ENCODE peak calls at places on chromosomes 5 and 9, in eight cellular contexts. H is H54; O is CD4-positive, alpha-beta T cell; K is T-helper 9 cell; T is ELR; Y is EL; Z is left lung; V is HS-27A. G is an unnamed sample.

GRCh38 chr9:130689937-130690700 is 3.5 kb upstream of the EXOSC2 start:
- DNase-seq in K (no peak), H (peak; percentile 12), V (no peak), Y (peak; percentile 97), O (no peak), Z (no peak), T (peak; percentile 98), G (peak; percentile 78)

GRCh38 chr5:10891193-10891592 is 130.2 kb upstream of the DAP start:
- DNase-seq in K (no peak), V (no peak), H (no peak), T (peak; percentile 75), O (no peak), Y (no peak), Z (no peak), G (no peak)

GRCh38 chr9:137161558-137162483 is 8.0 kb downstream of the LRRC26 start:
- DNase-seq in K (no peak), Z (no peak), V (no peak), H (no peak), O (no peak), T (no peak), Y (no peak), G (no peak)

GRCh38 chr5:181099453-181100086 is 31.4 kb downstream of the OR2V1 start:
- DNase-seq in T (no peak), O (no peak), Z (no peak), V (no peak), H (no peak), Y (no peak), K (no peak), G (peak; percentile 38)

GRCh38 chr9:124190761-124191160 is 67.0 kb upstream of the NEK6 start:
- DNase-seq in T (no peak), Y (no peak), O (no peak), Z (no peak), H (no peak), K (no peak), V (no peak), G (no peak)

GRCh38 chr9:76787677-76788076 is 23.4 kb downstream of the PCA3 start:
- DNase-seq in V (no peak), K (no peak), O (no peak), T (no peak), Y (no peak), Z (no peak), H (no peak), G (no peak)

GRCh38 chr9:121700165-121700830 is 48.9 kb downstream of the DAB2IP start:
- DNase-seq in V (no peak), K (no peak), Y (peak; percentile 58), H (peak; percentile 92), Z (peak; percentile 87), O (no peak), T (peak; percentile 66), G (no peak)

GRCh38 chr9:84759300-84759750 is 89.8 kb downstream of the NTRK2 start:
- DNase-seq in K (no peak), O (no peak), V (no peak), Z (no peak), Y (no peak), H (no peak), T (no peak), G (no peak)

GRCh38 chr9:113185271-113185670 is 34.5 kb downstream of the SLC31A2 start:
- DNase-seq in V (no peak), T (no peak), O (no peak), Z (no peak), H (no peak), Y (no peak), K (no peak), G (no peak)

GRCh38 chr5:43017438-43017820 is 22.7 kb downstream of the ANXA2R start:
- DNase-seq in K (no peak), T (peak; percentile 66), H (no peak), Z (peak; percentile 60), O (peak; percentile 32), V (no peak), Y (peak; percentile 51), G (no peak)

GRCh38 chr5:162209005-162209605 is 141.5 kb downstream of the GABRG2 start:
- DNase-seq in K (no peak), H (peak; percentile 14), Y (no peak), T (peak; percentile 0), V (no peak), O (no peak), Z (no peak), G (no peak)

GRCh38 chr5:52844885-52845284 is 57.2 kb downstream of the ITGA1 start:
- DNase-seq in T (peak; percentile 59), H (no peak), Y (peak; percentile 54), Z (no peak), V (no peak), K (no peak), O (no peak), G (no peak)

GRCh38 chr5:150272531-150272930 is 17.0 kb downstream of the CAMK2A start:
- DNase-seq in V (no peak), K (no peak), T (peak; percentile 78), H (no peak), O (no peak), Y (peak; percentile 68), Z (no peak), G (peak; percentile 69)

GRCh38 chr5:142426676-142427364 is 102.0 kb upstream of the SPRY4 start:
- DNase-seq in K (no peak), Y (no peak), T (no peak), Z (no peak), H (no peak), V (no peak), O (no peak), G (no peak)

GRCh38 chr5:50953290-50953689 is 286.9 kb downstream of the PARP8 start:
- DNase-seq in Z (no peak), K (no peak), H (no peak), T (no peak), O (no peak), Y (no peak), V (no peak), G (no peak)

GRCh38 chr5:169656125-169656990 is 19.3 kb downstream of the DOCK2 start:
- DNase-seq in Y (no peak), V (no peak), K (no peak), H (no peak), Z (no peak), T (peak; percentile 29), O (no peak), G (peak; percentile 7)

GRCh38 chr5:149932445-149933350 is 11.9 kb downstream of the PDE6A start:
- DNase-seq in T (no peak), O (no peak), K (no peak), Y (no peak), V (no peak), Z (peak; percentile 80), H (no peak), G (no peak)

GRCh38 chr5:149229298-149229937 is 42.2 kb upstream of the AFAP1L1 start:
- DNase-seq in K (no peak), Y (no peak), T (no peak), H (no peak), V (no peak), O (no peak), Z (no peak), G (no peak)

GRCh38 chr9:116543731-116544400 is 143.2 kb upstream of the TRIM32 start:
- DNase-seq in Y (peak; percentile 86), T (peak; percentile 70), V (peak; percentile 51), H (no peak), O (no peak), Z (no peak), K (no peak), G (no peak)

GRCh38 chr9:121372563-121373400 is 2.7 kb upstream of the STOM start:
- DNase-seq in O (no peak), K (no peak), Z (no peak), H (no peak), T (peak; percentile 44), Y (no peak), V (no peak), G (no peak)

GRCh38 chr5:149697001-149697400 is 33.1 kb upstream of the PPARGC1B start:
- DNase-seq in K (no peak), T (peak; percentile 82), Z (no peak), Y (peak; percentile 46), H (no peak), V (no peak), O (no peak), G (no peak)

GRCh38 chr5:106862450-106863193 is 808.1 kb downstream of the EFNA5 start:
- DNase-seq in K (no peak), Y (no peak), H (no peak), V (no peak), T (peak; percentile 22), O (no peak), Z (no peak), G (no peak)

GRCh38 chr9:14212697-14213420 is 101.1 kb downstream of the NFIB start:
- DNase-seq in K (no peak), O (no peak), H (no peak), V (no peak), Z (no peak), T (no peak), Y (no peak), G (no peak)

GRCh38 chr5:5629579-5629978 is 207.1 kb downstream of the ICE1 start:
- DNase-seq in T (no peak), O (no peak), H (no peak), Y (no peak), K (no peak), V (no peak), Z (no peak), G (no peak)

GRCh38 chr9:130561056-130561455 is 18.3 kb upstream of the FUBP3 start:
- DNase-seq in V (no peak), K (no peak), O (no peak), Y (no peak), H (no peak), Z (no peak), T (no peak), G (no peak)

GRCh38 chr9:111039203-111039907 is 1.1 kb upstream of the LPAR1 start:
- DNase-seq in H (no peak), V (no peak), K (no peak), O (no peak), Y (no peak), Z (no peak), T (no peak), G (no peak)

GRCh38 chr5:78677777-78678668 is 29.5 kb upstream of the LHFPL2 start:
- DNase-seq in Z (no peak), T (peak; percentile 86), O (no peak), V (no peak), H (peak; percentile 37), Y (peak; percentile 96), K (no peak), G (peak; percentile 67)

GRCh38 chr5:14672508-14673394 is 8.2 kb downstream of the OTULIN start:
- DNase-seq in O (no peak), Y (peak; percentile 46), T (peak; percentile 46), Z (no peak), V (no peak), H (peak; percentile 40), K (no peak), G (no peak)

GRCh38 chr5:35876454-35876853 is 19.8 kb downstream of the IL7R start:
- DNase-seq in T (peak; percentile 71), Z (no peak), K (no peak), O (no peak), V (no peak), H (no peak), Y (peak; percentile 36), G (no peak)

GRCh38 chr9:89413963-89414638 is 83.8 kb downstream of the SEMA4D start:
- DNase-seq in H (no peak), Z (no peak), Y (no peak), V (no peak), K (no peak), T (no peak), O (no peak), G (no peak)

GRCh38 chr5:131973089-131973712 is 27.7 kb upstream of the MEIKIN start:
- DNase-seq in K (no peak), O (no peak), V (no peak), Y (no peak), T (no peak), H (no peak), Z (no peak), G (peak; percentile 33)

GRCh38 chr9:91795500-91796241 is 154.4 kb downstream of the ROR2 start:
- DNase-seq in H (no peak), K (no peak), O (no peak), Y (peak; percentile 74), V (no peak), Z (no peak), T (peak; percentile 18), G (no peak)

G was measured in SJSA1.